ENCODE peak calls at places on chromosome 11, in nine cellular contexts. T, W, U, I, S, V, M, R and F are unnamed samples.

GRCh38 chr11:130179396-130180306 is 20.1 kb downstream of the ST14 start:
- DNase-seq in T (no peak), W (no peak), U (no peak), I (no peak), S (no peak), V (no peak), M (no peak), R (peak), F (no peak)

GRCh38 chr11:72583177-72583553 is 91.1 kb downstream of the PDE2A start:
- DNase-seq in T (peak), W (no peak), U (no peak), I (peak), S (no peak), V (no peak), M (no peak), R (no peak), F (no peak)

GRCh38 chr11:76062733-76063132 is 143.6 kb downstream of the WNT11 start:
- DNase-seq in T (no peak), W (no peak), U (no peak), I (no peak), S (no peak), V (no peak), M (no peak), R (no peak), F (peak)

GRCh38 chr11:34316347-34317037 is 41.3 kb downstream of the ABTB2 start:
- DNase-seq in T (no peak), W (no peak), U (no peak), I (no peak), S (no peak), V (no peak), M (no peak), R (no peak), F (no peak)

GRCh38 chr11:9057888-9058287 is 33.5 kb downstream of the SCUBE2 start:
- DNase-seq in T (no peak), W (no peak), U (no peak), I (no peak), S (no peak), V (no peak), M (no peak), R (no peak), F (no peak)

GRCh38 chr11:8989411-8989810 is 14.4 kb downstream of the NRIP3 start:
- DNase-seq in T (no peak), W (no peak), U (no peak), I (no peak), S (no peak), V (no peak), M (peak), R (no peak), F (no peak)

GRCh38 chr11:83671295-83671694 is 385.1 kb upstream of the CCDC90B start:
- DNase-seq in T (no peak), W (no peak), U (no peak), I (no peak), S (no peak), V (no peak), M (peak), R (no peak), F (no peak)

GRCh38 chr11:69650081-69650831 is 9.3 kb downstream of the CCND1 start:
- DNase-seq in T (no peak), W (no peak), U (peak), I (peak), S (no peak), V (no peak), M (no peak), R (no peak), F (no peak)

GRCh38 chr11:65945941-65946558 is 770 bp downstream of the TSGA10IP start:
- DNase-seq in T (no peak), W (no peak), U (peak), I (no peak), S (no peak), V (no peak), M (no peak), R (no peak), F (no peak)

GRCh38 chr11:104339383-104339831 is 175.5 kb upstream of the PDGFD start:
- DNase-seq in T (no peak), W (no peak), U (no peak), I (no peak), S (no peak), V (no peak), M (no peak), R (no peak), F (no peak)

GRCh38 chr11:25953015-25953414 is 378.9 kb upstream of the ANO3 start:
- DNase-seq in T (no peak), W (no peak), U (no peak), I (no peak), S (no peak), V (no peak), M (no peak), R (no peak), F (no peak)

GRCh38 chr11:76266701-76267100 is 60.4 kb upstream of the WNT11 start:
- DNase-seq in T (no peak), W (no peak), U (no peak), I (no peak), S (no peak), V (no peak), M (no peak), R (no peak), F (no peak)

GRCh38 chr11:44319552-44320288 is 9.8 kb upstream of the ALX4 start:
- DNase-seq in T (no peak), W (no peak), U (no peak), I (no peak), S (no peak), V (no peak), M (no peak), R (peak), F (no peak)

GRCh38 chr11:120908521-120909181 is 115.3 kb upstream of the TBCEL start:
- DNase-seq in T (no peak), W (no peak), U (no peak), I (no peak), S (no peak), V (no peak), M (no peak), R (no peak), F (no peak)

GRCh38 chr11:108558222-108558621 is 35.3 kb downstream of the EXPH5 start:
- DNase-seq in T (no peak), W (no peak), U (peak), I (no peak), S (no peak), V (no peak), M (no peak), R (no peak), F (peak)

GRCh38 chr11:86497310-86497709 is 122.6 kb downstream of the CCDC81 start:
- DNase-seq in T (no peak), W (no peak), U (peak), I (no peak), S (no peak), V (no peak), M (peak), R (no peak), F (no peak)

GRCh38 chr11:60950933-60951610 is 904 bp downstream of the SLC15A3 start:
- DNase-seq in T (no peak), W (no peak), U (no peak), I (no peak), S (no peak), V (no peak), M (no peak), R (peak), F (peak)

GRCh38 chr11:117538731-117539130 is 211.1 kb downstream of the CEP164 start:
- DNase-seq in T (no peak), W (no peak), U (no peak), I (no peak), S (no peak), V (peak), M (no peak), R (peak), F (no peak)

GRCh38 chr11:96579642-96580041 is 189.8 kb downstream of the JRKL start:
- DNase-seq in T (no peak), W (no peak), U (no peak), I (no peak), S (no peak), V (no peak), M (no peak), R (peak), F (no peak)

GRCh38 chr11:105577645-105578044 is 32.2 kb upstream of the GRIA4 start:
- DNase-seq in T (no peak), W (no peak), U (no peak), I (no peak), S (no peak), V (peak), M (peak), R (no peak), F (no peak)

GRCh38 chr11:59550842-59551650 is 39.7 kb downstream of the OR4D9 start:
- DNase-seq in T (peak), W (peak), U (peak), I (peak), S (peak), V (peak), M (peak), R (peak), F (peak)

GRCh38 chr11:65444314-65445051 is 21.9 kb downstream of the NEAT1 start:
- DNase-seq in T (peak), W (no peak), U (peak), I (no peak), S (peak), V (no peak), M (no peak), R (no peak), F (no peak)

GRCh38 chr11:110022548-110022947 is 70.6 kb upstream of the ZC3H12C start:
- DNase-seq in T (no peak), W (no peak), U (no peak), I (no peak), S (no peak), V (no peak), M (peak), R (no peak), F (no peak)

GRCh38 chr11:68714047-68714856 is 29.9 kb downstream of the GAL start:
- DNase-seq in T (no peak), W (no peak), U (no peak), I (no peak), S (no peak), V (peak), M (no peak), R (peak), F (no peak)

GRCh38 chr11:76669901-76670474 is 559 bp downstream of the LRRC32 start:
- DNase-seq in T (peak), W (no peak), U (peak), I (peak), S (no peak), V (peak), M (peak), R (peak), F (no peak)

GRCh38 chr11:125070699-125071254 is 7.7 kb downstream of the SLC37A2 start:
- DNase-seq in T (peak), W (no peak), U (peak), I (peak), S (peak), V (no peak), M (peak), R (no peak), F (peak)

GRCh38 chr11:86003654-86004053 is 65.2 kb downstream of the PICALM start:
- DNase-seq in T (no peak), W (no peak), U (no peak), I (no peak), S (no peak), V (no peak), M (no peak), R (no peak), F (no peak)

GRCh38 chr11:130728185-130729160 is 187.8 kb downstream of the SNX19 start:
- DNase-seq in T (no peak), W (no peak), U (no peak), I (no peak), S (no peak), V (no peak), M (no peak), R (no peak), F (no peak)

GRCh38 chr11:69148806-69149205 is 6.9 kb upstream of the SMIM38 start:
- DNase-seq in T (peak), W (no peak), U (no peak), I (no peak), S (no peak), V (no peak), M (no peak), R (no peak), F (no peak)

GRCh38 chr11:69892237-69892985 is 73.2 kb upstream of the FGF3 start:
- DNase-seq in T (no peak), W (no peak), U (no peak), I (peak), S (no peak), V (peak), M (no peak), R (no peak), F (no peak)

GRCh38 chr11:29534831-29535230 is 482.0 kb downstream of the KCNA4 start:
- DNase-seq in T (no peak), W (no peak), U (no peak), I (no peak), S (no peak), V (no peak), M (peak), R (no peak), F (no peak)

GRCh38 chr11:36186340-36186739 is 102.9 kb downstream of the COMMD9 start:
- DNase-seq in T (no peak), W (no peak), U (no peak), I (no peak), S (no peak), V (no peak), M (peak), R (no peak), F (no peak)

GRCh38 chr11:132605794-132606570 is 926.3 kb downstream of the OPCML start:
- DNase-seq in T (no peak), W (no peak), U (no peak), I (no peak), S (no peak), V (peak), M (no peak), R (peak), F (no peak)

GRCh38 chr11:80424012-80424695 is 983.3 kb upstream of the TENM4 start:
- DNase-seq in T (no peak), W (no peak), U (no peak), I (no peak), S (no peak), V (peak), M (no peak), R (no peak), F (no peak)

GRCh38 chr11:71504526-71504925 is 22.5 kb upstream of the KRTAP5-7 start:
- DNase-seq in T (no peak), W (no peak), U (peak), I (peak), S (no peak), V (no peak), M (no peak), R (no peak), F (no peak)

GRCh38 chr11:72760543-72761400 is 8.6 kb upstream of the ARAP1 start:
- DNase-seq in T (no peak), W (no peak), U (no peak), I (no peak), S (no peak), V (no peak), M (peak), R (no peak), F (no peak)

GRCh38 chr11:118913411-118914125 is 12.2 kb downstream of the BCL9L start:
- DNase-seq in T (no peak), W (no peak), U (no peak), I (no peak), S (no peak), V (no peak), M (no peak), R (no peak), F (no peak)

GRCh38 chr11:125333354-125334077 is 162.5 kb downstream of the FEZ1 start:
- DNase-seq in T (no peak), W (no peak), U (no peak), I (no peak), S (no peak), V (no peak), M (no peak), R (no peak), F (no peak)

GRCh38 chr11:129278586-129279319 is 86.6 kb upstream of the ARHGAP32 start:
- DNase-seq in T (no peak), W (peak), U (no peak), I (no peak), S (no peak), V (peak), M (no peak), R (peak), F (no peak)

GRCh38 chr11:61709572-61709971 is 29.4 kb downstream of the DAGLA start:
- DNase-seq in T (no peak), W (no peak), U (no peak), I (no peak), S (no peak), V (no peak), M (no peak), R (no peak), F (no peak)

DNA sequence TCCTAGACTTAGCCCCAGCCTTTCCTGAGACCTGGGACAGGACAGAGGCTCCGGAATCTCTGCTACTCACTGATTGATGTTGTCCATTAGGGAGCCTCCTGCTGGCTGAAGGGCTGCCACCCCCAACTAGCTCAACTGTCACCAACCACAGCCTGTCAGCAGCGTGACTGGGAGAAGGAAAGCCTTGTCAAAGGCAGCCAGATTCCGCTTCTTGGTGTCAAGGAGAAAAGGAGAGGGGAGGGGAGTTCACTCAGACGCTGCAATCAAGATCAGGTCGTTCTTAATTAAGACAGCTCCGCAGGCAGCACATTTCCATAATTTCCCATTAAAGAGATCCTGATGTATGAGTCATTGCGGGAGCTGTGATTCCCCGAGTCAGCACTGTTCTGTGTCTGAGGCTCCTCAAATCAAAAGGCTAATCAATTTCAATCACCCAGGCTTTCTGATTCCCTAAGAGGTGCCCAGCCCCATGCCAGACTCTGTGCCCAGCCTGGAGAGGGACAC is 152.8 kb upstream of the ZBED5 start:
- DNase-seq in T (peak), W (no peak), U (no peak), I (no peak), S (peak), V (peak), M (no peak), R (peak), F (no peak)
- TF ChIP-seq CTCF in T (peak), W (no peak), U (no peak), I (no peak), S (peak), V (peak), M (no peak), R (no peak), F (no peak)

DNA sequence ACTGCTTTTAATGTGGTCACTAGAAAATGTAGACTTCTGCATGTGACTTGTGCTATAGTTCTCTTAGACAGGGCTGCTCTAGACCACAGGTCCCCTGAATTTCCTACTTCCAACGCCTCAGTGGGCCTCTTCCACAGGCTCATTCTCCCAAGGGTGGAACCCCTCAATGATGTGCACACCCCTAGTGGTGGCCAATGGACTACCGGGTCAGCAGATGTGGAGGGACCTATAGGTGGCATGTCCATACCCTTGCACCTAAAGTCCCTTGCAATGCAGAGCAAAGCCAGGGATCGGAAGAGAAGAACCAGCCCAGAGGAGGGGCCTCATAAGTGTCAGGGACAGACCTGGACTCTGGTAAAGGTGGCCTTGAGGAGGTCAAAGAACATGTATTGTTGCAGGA is 20.0 kb downstream of the MMP13 start:
- DNase-seq in T (no peak), W (no peak), U (peak), I (no peak), S (no peak), V (no peak), M (no peak), R (no peak), F (no peak)
- TF ChIP-seq CTCF in T (no peak), W (no peak), U (no peak), I (no peak), S (no peak), V (no peak), M (peak), R (no peak), F (no peak)

DNA sequence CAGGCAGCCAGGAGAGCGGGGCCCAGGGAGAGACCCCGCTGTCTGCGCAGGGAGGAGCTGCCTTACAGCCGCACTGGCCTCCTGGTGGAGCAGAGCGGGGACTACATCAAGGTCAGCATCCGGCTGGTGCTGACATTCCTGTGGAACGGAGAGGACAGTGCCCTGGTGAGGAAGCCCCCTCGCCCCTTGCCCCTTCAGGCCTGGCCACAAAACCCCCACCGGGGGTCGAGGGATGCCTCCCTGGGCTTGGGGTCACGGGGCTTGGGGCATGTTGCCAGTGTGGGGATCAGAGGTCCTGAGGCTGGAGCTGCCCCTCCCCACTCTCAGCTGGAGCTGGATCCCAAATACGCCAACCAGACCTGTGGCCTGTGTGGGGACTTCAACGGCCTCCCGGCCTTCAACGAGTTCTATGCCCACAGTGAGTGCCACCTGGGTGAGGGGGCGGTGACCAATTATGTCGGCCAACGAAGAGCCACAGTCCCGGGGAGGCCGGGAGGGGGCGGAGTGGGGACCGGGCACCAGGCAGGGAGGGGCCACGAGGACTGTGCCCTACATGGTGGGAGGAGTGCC is 4.2 kb downstream of the MUC5B start:
- DNase-seq in T (peak), W (no peak), U (peak), I (peak), S (no peak), V (no peak), M (no peak), R (peak), F (no peak)
- TF ChIP-seq CTCF in T (no peak), W (peak), U (no peak), I (no peak), S (no peak), V (peak), M (peak), R (peak), F (no peak)

GRCh38 chr11:112354364-112354763 is 93.7 kb upstream of the PLET1 start:
- DNase-seq in T (no peak), W (no peak), U (no peak), I (no peak), S (no peak), V (no peak), M (no peak), R (no peak), F (no peak)

GRCh38 chr11:112352907-112353306 is 92.2 kb upstream of the PLET1 start:
- DNase-seq in T (no peak), W (no peak), U (peak), I (no peak), S (no peak), V (no peak), M (no peak), R (no peak), F (no peak)

GRCh38 chr11:112357488-112357887 is 96.8 kb upstream of the PLET1 start:
- DNase-seq in T (no peak), W (no peak), U (no peak), I (no peak), S (no peak), V (no peak), M (no peak), R (no peak), F (no peak)

GRCh38 chr11:112361396-112361795 is 100.7 kb upstream of the PLET1 start:
- DNase-seq in T (no peak), W (no peak), U (peak), I (no peak), S (no peak), V (no peak), M (no peak), R (no peak), F (no peak)

GRCh38 chr11:112355726-112356125 is 95.1 kb upstream of the PLET1 start:
- DNase-seq in T (no peak), W (no peak), U (no peak), I (no peak), S (no peak), V (peak), M (peak), R (peak), F (no peak)
- TF ChIP-seq CTCF in T (no peak), W (peak), U (no peak), I (peak), S (no peak), V (peak), M (peak), R (peak), F (peak)